ENCODE peak calls at places on chromosome 17, in four cellular contexts. One of them, this sample, is unnamed.

GRCh38 chr17:68771867-68772515 is 170.8 kb upstream of the FAM20A start:
- DNase-seq in GM12878: no peak
- DNase-seq in K562: peak
- DNase-seq in HL-60: peak
- DNase-seq in this sample: no peak

GRCh38 chr17:36470499-36470898 is 16.0 kb upstream of the ZNHIT3 start:
- DNase-seq in GM12878: no peak
- DNase-seq in K562: no peak
- DNase-seq in HL-60: no peak
- DNase-seq in this sample: no peak

GRCh38 chr17:64067642-64068041 is 47.2 kb upstream of the ICAM2 start:
- DNase-seq in GM12878: no peak
- DNase-seq in K562: no peak
- DNase-seq in HL-60: no peak
- DNase-seq in this sample: no peak

GRCh38 chr17:13437966-13438779 is 163.6 kb downstream of the HS3ST3A1 start:
- DNase-seq in GM12878: no peak
- DNase-seq in K562: no peak
- DNase-seq in HL-60: no peak
- DNase-seq in this sample: no peak

GRCh38 chr17:50559674-50560184 is 786 bp upstream of the CACNA1G start:
- DNase-seq in GM12878: no peak
- DNase-seq in K562: peak
- DNase-seq in HL-60: no peak
- DNase-seq in this sample: no peak

GRCh38 chr17:74922694-74923537 is at the start of gene USH1G:
- DNase-seq in GM12878: no peak
- DNase-seq in K562: peak
- DNase-seq in HL-60: no peak
- DNase-seq in this sample: peak

GRCh38 chr17:48637323-48638260 is 11.4 kb upstream of the HOXB9 start:
- DNase-seq in GM12878: no peak
- DNase-seq in K562: no peak
- DNase-seq in HL-60: no peak
- DNase-seq in this sample: no peak

GRCh38 chr17:32100971-32101631 is 41.2 kb upstream of the RHOT1 start:
- DNase-seq in GM12878: no peak
- DNase-seq in K562: no peak
- DNase-seq in HL-60: no peak
- DNase-seq in this sample: no peak

GRCh38 chr17:31743767-31744166 is 115.3 kb downstream of the COPRS start:
- DNase-seq in GM12878: no peak
- DNase-seq in K562: no peak
- DNase-seq in HL-60: no peak
- DNase-seq in this sample: no peak

GRCh38 chr17:58823051-58823525 is 67.4 kb downstream of the PPM1E start:
- DNase-seq in GM12878: no peak
- DNase-seq in K562: no peak
- DNase-seq in HL-60: no peak
- DNase-seq in this sample: no peak

GRCh38 chr17:58818654-58819053 is 63.0 kb downstream of the PPM1E start:
- DNase-seq in GM12878: no peak
- DNase-seq in K562: no peak
- DNase-seq in HL-60: no peak
- DNase-seq in this sample: no peak

GRCh38 chr17:58822148-58823050 is 66.7 kb downstream of the PPM1E start:
- DNase-seq in GM12878: no peak
- DNase-seq in K562: no peak
- DNase-seq in HL-60: no peak
- DNase-seq in this sample: no peak
- TF ChIP-seq SPI1 in GM12878: no peak
- TF ChIP-seq SPI1 in K562: no peak
- TF ChIP-seq SPI1 in HL-60: no peak
- TF ChIP-seq SPI1 in this sample: no peak

GRCh38 chr17:15913826-15914225 is 31.1 kb upstream of the ADORA2B start:
- DNase-seq in GM12878: no peak
- DNase-seq in K562: no peak
- DNase-seq in HL-60: no peak
- DNase-seq in this sample: no peak
- TF ChIP-seq SPI1 in GM12878: no peak
- TF ChIP-seq SPI1 in K562: no peak
- TF ChIP-seq SPI1 in HL-60: no peak
- TF ChIP-seq SPI1 in this sample: no peak

DNA sequence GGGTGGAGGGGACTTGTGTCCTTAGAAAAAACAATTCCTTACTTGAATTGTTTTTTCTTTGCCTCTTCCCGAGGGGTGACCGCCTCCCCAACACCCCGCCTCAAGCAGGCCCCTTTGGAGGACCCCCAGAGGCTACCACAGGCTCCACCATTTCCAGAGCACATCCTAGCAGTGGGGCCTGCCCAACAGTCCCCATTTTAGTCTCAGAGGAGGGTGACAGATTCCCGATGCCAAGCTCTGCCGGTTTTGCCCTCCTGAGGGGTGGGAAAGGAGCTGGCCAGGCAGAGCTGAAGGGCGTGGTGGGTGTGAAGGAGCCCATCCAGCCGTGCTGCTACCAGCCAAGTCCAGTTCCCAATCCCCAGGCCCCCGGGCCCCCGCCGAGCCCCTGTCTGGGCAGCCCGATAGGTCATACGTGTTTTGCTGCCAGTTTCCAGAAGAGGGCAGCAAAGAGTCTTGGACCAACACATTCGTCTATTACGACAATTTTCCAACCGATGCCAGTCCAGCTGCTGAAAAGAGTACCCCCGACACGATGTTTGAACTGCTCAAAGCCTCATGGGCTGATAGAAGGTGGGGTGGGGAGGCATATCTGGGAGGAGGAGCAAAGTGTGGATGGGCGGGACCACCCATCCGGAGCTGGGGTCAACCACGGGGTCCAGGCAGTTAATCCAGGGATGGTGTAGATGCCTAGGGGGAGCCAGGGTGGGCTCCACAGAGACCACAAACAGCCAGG is 18.8 kb upstream of the GAA start:
- DNase-seq in GM12878: no peak
- DNase-seq in K562: peak
- DNase-seq in HL-60: peak
- DNase-seq in this sample: peak
- TF ChIP-seq SPI1 in GM12878: no peak
- TF ChIP-seq SPI1 in K562: no peak
- TF ChIP-seq SPI1 in HL-60: no peak
- TF ChIP-seq SPI1 in this sample: no peak

GRCh38 chr17:9408381-9408780 is 167.2 kb downstream of the STX8 start:
- DNase-seq in GM12878: no peak
- DNase-seq in K562: no peak
- DNase-seq in HL-60: no peak
- DNase-seq in this sample: no peak

GRCh38 chr17:9410285-9410684 is 165.3 kb downstream of the STX8 start:
- DNase-seq in GM12878: no peak
- DNase-seq in K562: no peak
- DNase-seq in HL-60: no peak
- DNase-seq in this sample: no peak

GRCh38 chr17:9410737-9411136 is 164.9 kb downstream of the STX8 start:
- DNase-seq in GM12878: no peak
- DNase-seq in K562: no peak
- DNase-seq in HL-60: no peak
- DNase-seq in this sample: no peak

GRCh38 chr17:9409430-9409829 is 166.2 kb downstream of the STX8 start:
- DNase-seq in GM12878: no peak
- DNase-seq in K562: no peak
- DNase-seq in HL-60: no peak
- DNase-seq in this sample: no peak

GRCh38 chr17:9409026-9409425 is 166.6 kb downstream of the STX8 start:
- DNase-seq in GM12878: no peak
- DNase-seq in K562: no peak
- DNase-seq in HL-60: no peak
- DNase-seq in this sample: no peak
- TF ChIP-seq SPI1 in GM12878: no peak
- TF ChIP-seq SPI1 in K562: no peak
- TF ChIP-seq SPI1 in HL-60: no peak
- TF ChIP-seq SPI1 in this sample: no peak

GRCh38 chr17:28704219-28704858 is 7.3 kb downstream of the PROCA1 start:
- DNase-seq in GM12878: no peak
- DNase-seq in K562: no peak
- DNase-seq in HL-60: no peak
- DNase-seq in this sample: no peak

GRCh38 chr17:28705074-28705659 is 6.5 kb downstream of the PROCA1 start:
- DNase-seq in GM12878: no peak
- DNase-seq in K562: no peak
- DNase-seq in HL-60: no peak
- DNase-seq in this sample: no peak

GRCh38 chr17:28705728-28706334 is 5.9 kb downstream of the PROCA1 start:
- DNase-seq in GM12878: no peak
- DNase-seq in K562: no peak
- DNase-seq in HL-60: no peak
- DNase-seq in this sample: no peak

GRCh38 chr17:28707339-28707720 is 4.4 kb downstream of the PROCA1 start:
- DNase-seq in GM12878: no peak
- DNase-seq in K562: no peak
- DNase-seq in HL-60: no peak
- DNase-seq in this sample: no peak

GRCh38 chr17:28706471-28707338 is 5.0 kb downstream of the PROCA1 start:
- DNase-seq in GM12878: no peak
- DNase-seq in K562: peak
- DNase-seq in HL-60: no peak
- DNase-seq in this sample: no peak
- TF ChIP-seq SPI1 in GM12878: no peak
- TF ChIP-seq SPI1 in K562: no peak
- TF ChIP-seq SPI1 in HL-60: no peak
- TF ChIP-seq SPI1 in this sample: no peak

GRCh38 chr17:51857052-51857593 is 301.4 kb downstream of the CA10 start:
- DNase-seq in GM12878: no peak
- DNase-seq in K562: no peak
- DNase-seq in HL-60: no peak
- DNase-seq in this sample: no peak

DNA sequence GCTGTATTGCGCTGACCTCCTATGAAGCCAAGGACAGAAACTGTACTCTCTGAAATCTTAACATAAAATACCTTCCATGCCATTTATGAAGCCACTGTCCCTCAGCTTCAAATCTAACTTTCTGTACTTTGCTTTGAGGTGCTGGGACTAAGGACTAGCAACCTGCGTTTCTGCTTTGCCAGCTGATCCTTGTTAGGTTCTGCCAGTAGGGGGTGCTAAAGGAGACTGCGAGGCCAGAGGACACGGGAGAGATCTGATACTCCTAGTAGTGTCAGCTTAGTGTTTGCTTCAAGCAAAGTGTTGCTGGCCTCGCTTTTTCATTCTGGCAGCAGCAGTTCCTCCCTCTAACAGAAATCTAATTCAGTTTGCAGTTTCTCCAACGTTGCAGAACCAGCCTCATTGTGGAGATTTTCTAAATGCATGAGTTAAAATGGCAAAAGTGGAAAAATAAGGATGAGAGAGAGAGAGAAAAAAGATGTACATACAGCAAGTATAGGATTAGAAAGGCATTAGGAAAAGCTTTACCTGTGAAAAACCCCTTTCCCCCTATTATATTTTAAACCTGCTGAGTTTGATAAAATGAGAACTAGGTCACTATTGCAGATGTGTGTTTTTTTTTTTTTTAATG is 297.5 kb downstream of the CA10 start:
- DNase-seq in GM12878: no peak
- DNase-seq in K562: peak
- DNase-seq in HL-60: peak
- DNase-seq in this sample: no peak
- TF ChIP-seq SPI1 in GM12878: no peak
- TF ChIP-seq SPI1 in K562: no peak
- TF ChIP-seq SPI1 in HL-60: no peak
- TF ChIP-seq SPI1 in this sample: no peak

GRCh38 chr17:867896-868489 is 85.8 kb downstream of the MRM3 start:
- DNase-seq in GM12878: no peak
- DNase-seq in K562: no peak
- DNase-seq in HL-60: no peak
- DNase-seq in this sample: no peak

GRCh38 chr17:869067-869466 is 86.9 kb downstream of the MRM3 start:
- DNase-seq in GM12878: no peak
- DNase-seq in K562: no peak
- DNase-seq in HL-60: no peak
- DNase-seq in this sample: no peak

GRCh38 chr17:869567-870530 is 87.7 kb downstream of the MRM3 start:
- DNase-seq in GM12878: no peak
- DNase-seq in K562: peak
- DNase-seq in HL-60: no peak
- DNase-seq in this sample: no peak

GRCh38 chr17:872843-873242 is 90.7 kb downstream of the MRM3 start:
- DNase-seq in GM12878: no peak
- DNase-seq in K562: no peak
- DNase-seq in HL-60: no peak
- DNase-seq in this sample: no peak

GRCh38 chr17:871731-872517 is 89.8 kb downstream of the MRM3 start:
- DNase-seq in GM12878: no peak
- DNase-seq in K562: no peak
- DNase-seq in HL-60: no peak
- DNase-seq in this sample: no peak
- TF ChIP-seq SPI1 in GM12878: no peak
- TF ChIP-seq SPI1 in K562: no peak
- TF ChIP-seq SPI1 in HL-60: no peak
- TF ChIP-seq SPI1 in this sample: no peak

DNA sequence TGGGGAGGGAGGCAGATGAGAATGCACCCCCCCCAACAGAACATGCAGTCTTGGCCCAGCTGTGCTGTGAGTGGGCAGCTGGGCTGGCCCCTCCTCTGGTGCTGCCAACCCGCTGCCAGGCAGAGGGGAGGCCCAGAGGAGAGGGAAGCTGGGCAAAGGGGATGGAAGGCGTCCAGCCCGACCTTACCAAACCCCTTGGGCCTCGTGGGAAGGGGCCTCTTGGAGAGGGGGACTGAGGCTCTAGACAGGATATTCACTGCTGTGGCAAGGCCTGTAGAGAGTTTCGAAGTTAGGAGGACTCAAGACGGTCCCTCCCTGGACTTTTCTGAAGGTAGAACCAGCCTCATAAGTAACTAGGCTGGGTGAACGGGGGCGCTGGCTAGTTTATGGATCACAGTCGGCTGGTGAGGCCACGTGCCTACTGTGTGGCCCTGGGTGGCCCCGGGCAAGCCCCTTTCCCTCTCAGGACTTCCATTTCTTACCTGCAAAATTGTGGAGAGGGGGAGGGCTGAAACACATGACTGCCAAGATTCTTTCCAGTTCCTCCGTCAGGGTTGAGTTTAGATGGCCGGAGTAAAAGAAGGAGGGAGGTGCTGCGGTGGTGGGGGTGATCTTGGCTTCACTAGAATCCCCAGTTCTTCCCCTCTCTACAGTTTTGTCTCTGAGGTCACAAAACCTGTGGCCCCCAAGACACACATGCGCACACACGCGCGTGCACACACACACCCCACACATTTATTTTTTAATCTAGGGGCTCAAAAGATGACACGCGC is 807 bp upstream of the STAT5A start:
- DNase-seq in GM12878: peak
- DNase-seq in K562: no peak
- DNase-seq in HL-60: no peak
- DNase-seq in this sample: no peak
- TF ChIP-seq SPI1 in GM12878: no peak
- TF ChIP-seq SPI1 in K562: no peak
- TF ChIP-seq SPI1 in HL-60: no peak
- TF ChIP-seq SPI1 in this sample: no peak

GRCh38 chr17:60675997-60676396 is 1.7 kb upstream of the BCAS3 start:
- DNase-seq in GM12878: no peak
- DNase-seq in K562: no peak
- DNase-seq in HL-60: no peak
- DNase-seq in this sample: no peak
- TF ChIP-seq SPI1 in GM12878: no peak
- TF ChIP-seq SPI1 in K562: no peak
- TF ChIP-seq SPI1 in HL-60: no peak
- TF ChIP-seq SPI1 in this sample: no peak

This sample was measured in GM12891.